ENCODE peak calls at places on chromosomes 12 and 14, in five cellular contexts. One of them, this sample, is unnamed.

GRCh38 chr14:106024983-106025604 is 498.7 kb downstream of the TMEM121 start:
- DNase-seq in A549: no peak
- DNase-seq in prostate gland: no peak
- DNase-seq in H54: no peak
- DNase-seq in GM12891: no peak
- DNase-seq in this sample: no peak

GRCh38 chr12:109114644-109115043 is 1.7 kb upstream of the ACACB start:
- DNase-seq in A549: no peak
- DNase-seq in prostate gland: no peak
- DNase-seq in H54: no peak
- DNase-seq in GM12891: no peak
- DNase-seq in this sample: no peak

GRCh38 chr14:104889374-104889755 is 24.3 kb downstream of the CEP170B start:
- DNase-seq in A549: no peak
- DNase-seq in prostate gland: no peak
- DNase-seq in H54: no peak
- DNase-seq in GM12891: no peak
- DNase-seq in this sample: no peak

GRCh38 chr12:68609955-68610434 is 704 bp upstream of the RAP1B start:
- DNase-seq in A549: peak; percentile 55
- DNase-seq in prostate gland: peak; percentile 19
- DNase-seq in H54: peak; percentile 18
- DNase-seq in GM12891: no peak
- DNase-seq in this sample: peak; percentile 63

GRCh38 chr12:20451759-20452158 is 83.4 kb downstream of the PDE3A start:
- DNase-seq in A549: peak; percentile 50
- DNase-seq in prostate gland: no peak
- DNase-seq in H54: peak; percentile 2
- DNase-seq in GM12891: no peak
- DNase-seq in this sample: no peak

GRCh38 chr14:46399049-46399448 is 252.5 kb downstream of the RPL10L start:
- DNase-seq in A549: no peak
- DNase-seq in prostate gland: no peak
- DNase-seq in H54: no peak
- DNase-seq in GM12891: no peak
- DNase-seq in this sample: no peak

GRCh38 chr12:58323676-58324075 is 382.3 kb downstream of the ATP23 start:
- DNase-seq in A549: no peak
- DNase-seq in prostate gland: no peak
- DNase-seq in H54: no peak
- DNase-seq in GM12891: no peak
- DNase-seq in this sample: no peak

GRCh38 chr12:54592316-54592715 is 3.9 kb upstream of the PPP1R1A start:
- DNase-seq in A549: no peak
- DNase-seq in prostate gland: no peak
- DNase-seq in H54: no peak
- DNase-seq in GM12891: no peak
- DNase-seq in this sample: no peak

GRCh38 chr14:75216427-75217006 is 40.1 kb upstream of the TMED10 start:
- DNase-seq in A549: no peak
- DNase-seq in prostate gland: no peak
- DNase-seq in H54: no peak
- DNase-seq in GM12891: no peak
- DNase-seq in this sample: no peak

GRCh38 chr14:75714993-75715392 is 53.9 kb downstream of the TTLL5 start:
- DNase-seq in A549: no peak
- DNase-seq in prostate gland: no peak
- DNase-seq in H54: no peak
- DNase-seq in GM12891: no peak
- DNase-seq in this sample: no peak

GRCh38 chr12:106248177-106248848 is 493 bp upstream of the CKAP4 start:
- DNase-seq in A549: peak; percentile 65
- DNase-seq in prostate gland: peak; percentile 62
- DNase-seq in H54: peak; percentile 74
- DNase-seq in GM12891: peak; percentile 35
- DNase-seq in this sample: no peak

GRCh38 chr12:118124333-118124874 is 11.5 kb upstream of the PEBP1 start:
- DNase-seq in A549: no peak
- DNase-seq in prostate gland: no peak
- DNase-seq in H54: no peak
- DNase-seq in GM12891: no peak
- DNase-seq in this sample: no peak

GRCh38 chr14:101665478-101666078 is 95.9 kb upstream of the PPP2R5C start:
- DNase-seq in A549: peak; percentile 80
- DNase-seq in prostate gland: no peak
- DNase-seq in H54: peak; percentile 20
- DNase-seq in GM12891: peak; percentile 17
- DNase-seq in this sample: peak; percentile 34

DNA sequence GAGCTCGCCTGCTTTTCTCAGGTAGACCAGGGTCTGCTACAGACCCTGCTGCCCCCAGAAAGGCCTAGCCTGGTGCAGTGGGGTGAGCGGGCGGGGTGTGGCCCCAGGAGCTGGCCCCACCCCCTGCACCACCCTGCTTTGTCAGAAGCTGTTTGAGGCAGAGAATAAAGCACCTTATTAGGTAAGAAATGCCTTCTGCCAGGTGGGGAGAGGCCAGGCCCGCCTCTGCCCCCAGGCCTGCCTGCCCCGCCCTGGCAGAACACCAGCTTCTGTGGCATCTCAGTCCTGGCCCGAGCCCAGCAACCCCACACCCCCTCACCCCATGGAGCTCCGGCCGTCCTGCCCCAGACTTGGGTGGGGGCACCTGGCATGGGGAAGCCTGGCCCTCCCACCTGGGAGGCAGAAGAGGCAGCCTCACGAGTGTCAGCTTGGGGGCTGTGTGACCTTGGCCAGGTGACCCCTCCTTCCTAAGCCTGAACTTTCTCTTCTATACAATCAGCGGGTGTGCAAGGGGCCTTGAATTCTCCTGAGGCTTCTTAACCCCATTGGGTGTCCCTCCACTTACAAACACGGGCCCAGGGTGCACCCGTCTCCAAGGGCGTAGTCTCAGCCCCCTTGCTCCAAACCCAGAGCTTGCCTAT is 43.2 kb downstream of the KRT80 start:
- DNase-seq in A549: peak; percentile 99
- DNase-seq in prostate gland: peak; percentile 94
- DNase-seq in H54: peak; percentile 59
- DNase-seq in GM12891: no peak
- DNase-seq in this sample: peak; percentile 39
- TF ChIP-seq POLR2A in A549: no peak
- TF ChIP-seq POLR2A in prostate gland: peak; percentile 40
- TF ChIP-seq POLR2A in H54: no peak
- TF ChIP-seq POLR2A in GM12891: no peak
- TF ChIP-seq POLR2A in this sample: no peak

GRCh38 chr14:64942531-64943111 is at the start of gene GPX2:
- DNase-seq in A549: peak; percentile 94
- DNase-seq in prostate gland: peak; percentile 82
- DNase-seq in H54: no peak
- DNase-seq in GM12891: no peak
- DNase-seq in this sample: no peak
- TF ChIP-seq POLR2A in A549: peak; percentile 82
- TF ChIP-seq POLR2A in prostate gland: peak; percentile 54
- TF ChIP-seq POLR2A in H54: no peak
- TF ChIP-seq POLR2A in GM12891: no peak
- TF ChIP-seq POLR2A in this sample: no peak

GRCh38 chr12:47097276-47097896 is 17.6 kb upstream of the AMIGO2 start:
- DNase-seq in A549: peak; percentile 83
- DNase-seq in prostate gland: no peak
- DNase-seq in H54: no peak
- DNase-seq in GM12891: no peak
- DNase-seq in this sample: no peak

GRCh38 chr12:47102845-47103666 is 23.3 kb upstream of the AMIGO2 start:
- DNase-seq in A549: no peak
- DNase-seq in prostate gland: no peak
- DNase-seq in H54: no peak
- DNase-seq in GM12891: no peak
- DNase-seq in this sample: no peak

GRCh38 chr12:47102406-47102805 is 22.6 kb upstream of the AMIGO2 start:
- DNase-seq in A549: no peak
- DNase-seq in prostate gland: no peak
- DNase-seq in H54: no peak
- DNase-seq in GM12891: no peak
- DNase-seq in this sample: no peak

GRCh38 chr12:47098099-47098498 is 18.3 kb upstream of the AMIGO2 start:
- DNase-seq in A549: no peak
- DNase-seq in prostate gland: no peak
- DNase-seq in H54: no peak
- DNase-seq in GM12891: no peak
- DNase-seq in this sample: no peak

DNA sequence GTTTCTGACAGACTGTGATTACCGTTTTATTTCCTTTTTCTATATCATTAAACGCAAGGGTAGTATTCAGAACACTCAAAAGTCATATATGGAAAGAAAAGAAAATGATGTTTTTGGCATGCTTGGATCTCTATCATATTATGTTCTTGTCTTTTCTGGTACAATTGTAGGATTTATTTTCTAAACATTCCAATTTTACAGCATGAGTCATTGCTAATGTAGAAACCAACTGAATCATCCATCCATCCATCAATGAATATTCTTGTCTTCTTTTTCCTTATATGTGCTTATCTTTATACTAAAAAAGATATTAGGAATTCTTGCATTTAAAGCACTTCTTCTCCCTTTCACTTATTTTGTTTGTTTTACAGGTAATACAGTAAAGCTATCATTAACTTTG is 20.4 kb upstream of the AMIGO2 start:
- DNase-seq in A549: no peak
- DNase-seq in prostate gland: no peak
- DNase-seq in H54: no peak
- DNase-seq in GM12891: no peak
- DNase-seq in this sample: no peak
- TF ChIP-seq POLR2A in A549: no peak
- TF ChIP-seq POLR2A in prostate gland: no peak
- TF ChIP-seq POLR2A in H54: no peak
- TF ChIP-seq POLR2A in GM12891: no peak
- TF ChIP-seq POLR2A in this sample: no peak

GRCh38 chr14:22836301-22837058 is at the start of gene MMP14:
- DNase-seq in A549: no peak
- DNase-seq in prostate gland: peak; percentile 81
- DNase-seq in H54: no peak
- DNase-seq in GM12891: no peak
- DNase-seq in this sample: no peak
- TF ChIP-seq POLR2A in A549: no peak
- TF ChIP-seq POLR2A in prostate gland: peak; percentile 90
- TF ChIP-seq POLR2A in H54: peak; percentile 27
- TF ChIP-seq POLR2A in GM12891: no peak
- TF ChIP-seq POLR2A in this sample: no peak

GRCh38 chr12:121296618-121297476 is at the start of gene CAMKK2:
- DNase-seq in A549: peak; percentile 81
- DNase-seq in prostate gland: peak; percentile 76
- DNase-seq in H54: peak; percentile 90
- DNase-seq in GM12891: peak; percentile 93
- DNase-seq in this sample: peak; percentile 94
- TF ChIP-seq POLR2A in A549: peak; percentile 38
- TF ChIP-seq POLR2A in prostate gland: peak; percentile 46
- TF ChIP-seq POLR2A in H54: peak; percentile 29
- TF ChIP-seq POLR2A in GM12891: no peak
- TF ChIP-seq POLR2A in this sample: peak; percentile 54

GRCh38 chr12:111841750-111842555 is at the start of gene MAPKAPK5:
- DNase-seq in A549: peak; percentile 98
- DNase-seq in prostate gland: peak; percentile 88
- DNase-seq in H54: peak; percentile 90
- DNase-seq in GM12891: peak; percentile 90
- DNase-seq in this sample: peak; percentile 98

GRCh38 chr12:111840831-111841230 is 1.2 kb upstream of the MAPKAPK5 start:
- DNase-seq in A549: no peak
- DNase-seq in prostate gland: no peak
- DNase-seq in H54: no peak
- DNase-seq in GM12891: no peak
- DNase-seq in this sample: peak; percentile 75

GRCh38 chr12:111846016-111846415 is 4.0 kb downstream of the MAPKAPK5 start:
- DNase-seq in A549: no peak
- DNase-seq in prostate gland: no peak
- DNase-seq in H54: no peak
- DNase-seq in GM12891: no peak
- DNase-seq in this sample: no peak

GRCh38 chr12:111841236-111841749 is 735 bp upstream of the MAPKAPK5 start:
- DNase-seq in A549: no peak
- DNase-seq in prostate gland: no peak
- DNase-seq in H54: no peak
- DNase-seq in GM12891: peak; percentile 23
- DNase-seq in this sample: peak; percentile 63

DNA sequence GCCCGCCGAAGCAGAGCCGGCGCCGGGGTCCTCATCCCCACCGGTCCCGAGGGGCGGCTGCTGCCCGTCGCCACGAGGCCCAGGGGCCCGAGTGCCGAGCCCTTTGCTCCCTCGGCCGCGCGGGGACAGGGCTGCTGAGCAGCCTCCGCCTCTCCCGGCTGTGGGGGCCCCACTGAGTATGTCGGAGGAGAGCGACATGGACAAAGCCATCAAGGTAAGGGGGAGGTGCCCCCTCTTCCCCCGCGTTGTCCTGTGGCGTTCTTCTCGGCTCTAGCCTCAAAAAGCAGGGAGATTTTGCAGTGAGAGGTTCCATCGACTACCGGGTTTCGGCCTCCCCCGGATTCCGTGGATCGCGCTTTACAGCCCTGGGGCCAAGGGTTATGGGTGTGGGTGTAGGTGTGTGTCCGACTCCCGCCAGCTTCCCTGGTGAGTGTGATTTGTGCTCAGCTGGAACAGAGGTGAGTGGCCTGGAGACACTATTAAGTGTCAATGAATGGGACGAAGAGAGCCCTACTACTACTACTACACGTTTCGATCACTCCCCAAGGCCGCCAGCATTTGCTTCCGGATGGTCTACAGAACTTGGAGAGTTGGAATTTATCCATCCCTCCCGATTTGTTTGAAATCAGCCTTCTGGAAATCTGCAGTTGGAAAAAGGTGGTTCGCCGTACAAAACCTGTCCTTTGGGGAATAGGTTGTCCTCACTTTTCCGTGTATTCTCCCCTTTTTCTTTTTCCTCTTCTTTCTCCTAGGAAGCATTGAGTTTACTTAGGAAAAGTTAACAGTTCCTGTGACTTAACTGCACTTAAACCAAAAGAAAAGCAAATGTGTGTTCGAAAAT is 748 bp downstream of the MAPKAPK5 start:
- DNase-seq in A549: peak; percentile 20
- DNase-seq in prostate gland: no peak
- DNase-seq in H54: peak; percentile 22
- DNase-seq in GM12891: no peak
- DNase-seq in this sample: no peak
- TF ChIP-seq POLR2A in A549: peak; percentile 7
- TF ChIP-seq POLR2A in prostate gland: no peak
- TF ChIP-seq POLR2A in H54: no peak
- TF ChIP-seq POLR2A in GM12891: no peak
- TF ChIP-seq POLR2A in this sample: no peak

DNA sequence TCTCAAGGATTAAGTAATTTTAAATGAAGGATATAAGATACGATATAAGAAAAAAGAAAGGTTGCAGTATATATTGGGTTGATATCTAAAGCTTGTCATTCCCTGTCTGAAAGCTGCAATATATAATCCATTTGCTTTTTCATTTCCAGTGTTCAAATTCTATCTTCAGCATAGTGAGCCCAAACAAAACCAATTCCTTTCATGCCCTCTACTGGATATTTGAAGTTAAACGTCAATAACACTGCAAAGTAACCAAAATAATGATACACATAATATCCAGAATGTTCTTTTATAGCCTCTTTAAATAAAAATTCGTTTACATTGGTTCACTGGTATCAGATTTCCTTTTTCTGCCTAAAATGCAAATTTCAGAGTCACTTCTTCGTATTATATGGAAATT is 64.5 kb upstream of the DAAM1 start:
- DNase-seq in A549: peak; percentile 21
- DNase-seq in prostate gland: no peak
- DNase-seq in H54: no peak
- DNase-seq in GM12891: no peak
- DNase-seq in this sample: no peak
- TF ChIP-seq POLR2A in A549: no peak
- TF ChIP-seq POLR2A in prostate gland: no peak
- TF ChIP-seq POLR2A in H54: no peak
- TF ChIP-seq POLR2A in GM12891: no peak
- TF ChIP-seq POLR2A in this sample: no peak

This sample was measured in erythroblast.